ENCODE peak calls at places on chromosomes 5 and 9, in five cellular contexts. Q, H, S, U and P are unnamed samples.

GRCh38 chr5:164672931-164673694 is 1167.7 kb downstream of the MAT2B start:
- DNase-seq in S (no peak), Q (no peak), H (no peak), U (peak), P (no peak)

GRCh38 chr5:119074419-119074818 is 3.5 kb downstream of the DMXL1 start:
- DNase-seq in Q (no peak), H (no peak), U (peak), S (no peak), P (no peak)

GRCh38 chr5:156640751-156641241 is 209.3 kb upstream of the PPP1R2B start:
- DNase-seq in H (no peak), U (no peak), Q (no peak), S (peak), P (no peak)

GRCh38 chr5:139745800-139746690 is 49.6 kb upstream of the PSD2 start:
- DNase-seq in Q (no peak), S (no peak), U (peak), H (no peak), P (peak)

GRCh38 chr9:16579872-16580432 is 290.5 kb downstream of the BNC2 start:
- DNase-seq in Q (no peak), H (no peak), U (no peak), S (no peak), P (no peak)

GRCh38 chr5:133041910-133042309 is 9.9 kb upstream of the HSPA4 start:
- DNase-seq in U (no peak), H (no peak), Q (no peak), S (no peak), P (no peak)

GRCh38 chr5:74595143-74595915 is 45.2 kb downstream of the ENC1 start:
- DNase-seq in H (no peak), Q (peak), U (no peak), S (no peak), P (no peak)

GRCh38 chr5:476102-476813 is 33.3 kb downstream of the EXOC3 start:
- DNase-seq in S (no peak), U (no peak), H (peak), Q (no peak), P (no peak)

GRCh38 chr9:128128836-128129590 is 1.5 kb upstream of the PTGES2 start:
- DNase-seq in Q (no peak), H (peak), S (no peak), U (no peak), P (no peak)

GRCh38 chr9:93390953-93391515 is 60.5 kb upstream of the FAM120A start:
- DNase-seq in H (no peak), Q (no peak), S (no peak), U (no peak), P (no peak)

GRCh38 chr9:71762900-71763653 is 5.2 kb downstream of the CEMIP2 start:
- DNase-seq in S (peak), Q (no peak), U (no peak), H (no peak), P (no peak)

GRCh38 chr5:72767289-72768010 is 49.0 kb upstream of the TNPO1 start:
- DNase-seq in U (no peak), S (no peak), Q (no peak), H (no peak), P (no peak)
- TF ChIP-seq CTCF in U (no peak), S (no peak), Q (no peak), H (no peak), P (no peak)

GRCh38 chr5:141041427-141041785 is 9.8 kb upstream of the PCDHB1 start:
- DNase-seq in U (no peak), S (no peak), H (no peak), Q (no peak), P (no peak)

GRCh38 chr5:141040763-141041426 is 10.3 kb upstream of the PCDHB1 start:
- DNase-seq in H (peak), Q (no peak), U (peak), S (peak), P (peak)

GRCh38 chr5:141039517-141039916 is 11.7 kb upstream of the PCDHB1 start:
- DNase-seq in U (no peak), Q (no peak), H (no peak), S (no peak), P (no peak)

GRCh38 chr5:141039061-141039460 is 12.1 kb upstream of the PCDHB1 start:
- DNase-seq in U (no peak), Q (no peak), S (no peak), H (no peak), P (no peak)

DNA sequence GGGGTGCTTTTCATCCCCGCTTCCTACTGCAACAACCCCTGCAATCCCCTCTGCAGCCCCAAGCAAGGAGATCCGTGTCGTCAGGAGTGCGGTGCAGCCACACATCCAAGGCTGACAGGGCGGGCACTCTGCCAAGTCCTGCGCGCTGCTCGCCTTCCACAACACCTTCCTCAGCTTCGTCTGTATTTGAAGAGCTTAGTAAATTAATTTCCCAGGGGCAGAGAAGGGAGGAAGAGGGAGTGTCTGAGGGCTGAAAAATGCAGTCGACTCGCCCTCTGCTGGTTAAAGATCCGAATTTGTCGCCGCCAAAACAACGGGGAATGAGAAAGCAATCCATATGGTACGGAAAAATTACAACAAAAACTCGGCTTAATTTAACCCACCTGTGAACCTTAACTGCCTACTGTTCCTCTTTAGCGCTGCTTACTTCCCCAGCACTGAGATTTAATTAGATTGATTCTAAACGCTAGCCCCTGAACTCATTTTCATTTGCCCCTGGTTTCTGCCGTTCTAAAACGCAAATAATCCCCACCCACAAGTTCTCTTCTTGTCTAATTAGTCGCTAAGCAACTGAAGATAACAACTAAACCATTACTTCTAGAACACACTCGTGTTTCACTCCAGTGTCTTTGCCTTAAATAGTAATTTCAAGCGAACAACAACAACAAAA is 10.9 kb upstream of the PCDHB1 start:
- DNase-seq in H (peak), S (no peak), Q (no peak), U (no peak), P (peak)
- TF ChIP-seq CTCF in H (peak), S (no peak), Q (no peak), U (no peak), P (peak)

DNA sequence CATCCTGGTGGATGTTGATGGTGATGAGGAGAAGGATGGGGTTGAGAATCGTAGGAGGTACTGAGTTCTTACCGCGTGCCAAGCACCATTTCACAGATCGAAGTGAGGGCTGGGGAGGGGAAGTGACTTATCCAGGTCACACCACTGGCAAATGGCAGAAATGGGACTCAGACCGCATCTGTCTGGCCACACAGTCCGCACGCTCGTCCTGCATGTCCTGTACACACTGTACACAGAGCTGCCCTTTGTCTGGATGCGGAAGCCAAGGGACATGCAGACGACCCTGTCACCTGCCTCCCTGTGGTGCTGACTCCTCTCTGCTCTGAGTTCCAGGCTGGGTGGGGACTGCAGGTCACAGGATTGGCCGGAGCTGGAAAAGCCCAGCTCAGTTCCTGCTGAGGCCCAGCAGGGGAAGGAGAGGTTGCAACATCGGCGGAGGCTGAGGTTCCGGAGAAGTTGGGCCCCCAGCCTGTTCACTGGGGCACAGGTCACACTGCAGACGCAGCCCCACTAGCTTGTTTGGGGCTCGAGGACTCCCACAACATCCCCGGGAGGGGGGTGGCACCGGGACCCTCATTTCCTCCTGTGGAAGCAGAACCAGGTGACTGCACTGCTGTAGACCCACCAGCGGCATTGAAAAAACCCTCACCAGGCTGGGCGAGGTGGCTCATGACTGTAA is 165.8 kb upstream of the IER5L start:
- DNase-seq in Q (no peak), U (no peak), S (no peak), H (peak), P (no peak)
- TF ChIP-seq CTCF in Q (no peak), U (no peak), S (no peak), H (no peak), P (no peak)

GRCh38 chr5:53480474-53481353 is at the start of gene FST:
- DNase-seq in H (peak), S (no peak), Q (no peak), U (peak), P (no peak)

GRCh38 chr5:53481354-53481886 is 991 bp downstream of the FST start:
- DNase-seq in U (no peak), S (no peak), H (no peak), Q (no peak), P (no peak)

GRCh38 chr5:53479656-53480473 is 564 bp upstream of the FST start:
- DNase-seq in U (peak), Q (no peak), S (no peak), H (peak), P (no peak)

GRCh38 chr5:53482717-53483638 is 2.5 kb downstream of the FST start:
- DNase-seq in Q (no peak), S (no peak), U (peak), H (peak), P (no peak)

DNA sequence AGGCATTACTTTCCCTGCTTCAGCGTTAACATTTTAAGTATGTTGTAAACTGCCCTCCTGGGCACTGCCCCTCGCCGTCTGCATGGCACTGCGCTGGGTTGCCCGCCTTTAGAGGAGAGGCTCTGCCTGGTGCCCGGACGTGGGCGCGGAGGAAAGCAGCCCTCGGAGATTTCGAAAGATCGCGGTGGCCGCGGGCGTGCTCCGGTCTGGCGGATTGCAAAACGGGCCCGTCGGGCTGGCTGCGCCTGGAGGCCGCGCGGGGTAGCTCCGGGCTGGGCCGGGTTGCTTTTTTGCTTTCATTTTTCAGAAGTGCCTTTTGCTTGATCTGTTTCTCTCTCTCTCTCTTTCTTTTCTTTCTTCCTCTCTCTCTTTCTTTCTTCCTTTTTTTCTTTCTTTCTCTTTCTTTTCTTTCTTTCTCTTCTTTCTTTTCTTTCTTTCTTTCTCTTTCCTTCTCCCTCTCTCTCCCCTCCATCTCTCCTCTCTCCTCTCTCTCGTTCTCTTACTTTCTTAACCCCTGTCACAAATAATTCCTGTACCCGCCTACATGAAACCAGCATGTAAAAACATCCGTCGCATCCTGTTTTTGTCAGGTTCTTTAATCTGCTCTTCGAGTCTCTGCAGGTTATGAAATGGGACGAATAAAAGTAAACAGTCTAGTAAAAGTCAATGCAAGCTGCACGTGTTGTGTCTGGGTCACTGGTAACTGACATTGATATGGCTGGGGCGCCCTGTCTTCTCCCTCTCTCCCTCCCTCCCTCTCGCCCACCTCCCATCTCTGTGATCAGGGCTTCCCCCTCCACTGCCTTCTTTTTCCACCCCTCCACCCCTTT is 1.7 kb downstream of the FST start:
- DNase-seq in Q (no peak), U (peak), H (peak), S (no peak), P (no peak)
- TF ChIP-seq CTCF in Q (peak), U (no peak), H (peak), S (no peak), P (no peak)

DNA sequence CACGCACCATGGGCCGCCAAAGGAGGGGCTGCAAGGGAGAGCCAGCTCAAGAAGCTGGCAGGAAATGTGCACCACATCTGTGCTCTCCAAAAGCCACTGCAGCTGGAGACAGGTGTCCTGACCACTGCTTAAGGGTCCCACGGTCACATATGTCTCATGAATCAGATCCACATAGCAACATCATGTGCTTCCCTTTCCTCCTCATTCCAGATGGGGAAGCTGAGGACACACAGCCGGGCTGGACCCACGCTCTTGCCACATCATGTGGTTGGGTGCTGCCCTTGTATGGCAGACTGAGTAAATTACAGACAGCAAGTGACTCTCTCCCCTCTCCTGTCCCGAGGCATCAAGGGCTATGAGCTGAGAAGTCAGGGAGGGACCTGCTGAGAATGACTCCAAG is 58.3 kb downstream of the NSUN2 start:
- DNase-seq in Q (no peak), H (no peak), U (no peak), S (no peak), P (no peak)
- TF ChIP-seq CTCF in Q (no peak), H (no peak), U (no peak), S (no peak), P (no peak)

GRCh38 chr5:160119905-160120266 is 636 bp upstream of the PWWP2A start:
- DNase-seq in S (no peak), Q (no peak), U (no peak), H (no peak), P (no peak)

GRCh38 chr5:160116991-160117390 is 2.3 kb downstream of the PWWP2A start:
- DNase-seq in U (no peak), S (no peak), H (no peak), Q (no peak), P (no peak)

GRCh38 chr5:160118349-160119141 is 705 bp downstream of the PWWP2A start:
- DNase-seq in S (no peak), U (peak), H (peak), Q (no peak), P (no peak)

GRCh38 chr5:160119142-160119904 is at the start of gene PWWP2A:
- DNase-seq in S (peak), H (peak), Q (peak), U (peak), P (peak)
- TF ChIP-seq CTCF in S (no peak), H (no peak), Q (no peak), U (no peak), P (no peak)

DNA sequence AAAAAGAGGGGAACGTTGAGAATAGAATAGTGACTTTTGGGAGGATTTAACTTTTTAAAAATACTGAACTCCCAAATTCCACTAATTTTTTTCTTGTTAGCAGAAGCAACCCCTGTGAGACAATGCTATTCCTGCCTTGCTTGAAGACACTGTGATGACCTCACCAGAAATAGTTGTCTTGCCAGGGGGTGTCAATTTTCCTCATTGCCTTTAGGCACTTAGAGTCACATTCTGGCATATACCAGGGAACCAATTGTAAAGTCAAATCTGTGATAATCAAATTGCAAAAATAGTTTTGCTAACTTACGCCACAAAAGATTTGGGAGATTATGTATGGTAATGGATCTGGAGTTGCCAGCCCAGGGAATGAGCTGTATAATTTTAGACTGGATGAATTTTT is 42.8 kb upstream of the RPS23 start:
- DNase-seq in U (no peak), H (no peak), S (no peak), Q (no peak), P (no peak)
- TF ChIP-seq CTCF in U (no peak), H (no peak), S (no peak), Q (no peak), P (no peak)